ENCODE peak calls at places on chromosomes 6 and 20, in five cellular contexts. N is fibroblast of lung; L is dorsolateral prefrontal cortex; C is CD4-positive, CD25-positive, alpha-beta regulatory T cell; Z is H9. J is an unnamed sample.

GRCh38 chr6:153117986-153118886 is 12.8 kb downstream of the RGS17 start:
- DNase-seq in L (no peak), N (peak), C (peak), Z (no peak), J (peak)

GRCh38 chr6:116561377-116562018 is 7.9 kb downstream of the CALHM4 start:
- DNase-seq in Z (peak), C (peak), N (peak), L (peak), J (peak)

GRCh38 chr20:59149678-59150504 is 13.7 kb upstream of the ZNF831 start:
- DNase-seq in N (no peak), Z (no peak), L (no peak), C (peak), J (no peak)

GRCh38 chr20:57655812-57656161 is 35.6 kb upstream of the ZBP1 start:
- DNase-seq in C (no peak), N (no peak), L (peak), Z (no peak), J (no peak)

GRCh38 chr20:57437672-57438330 is 46.6 kb downstream of the RBM38 start:
- DNase-seq in C (no peak), L (no peak), N (no peak), Z (no peak), J (no peak)

GRCh38 chr6:166624275-166624674 is 2.8 kb downstream of the RPS6KA2 start:
- DNase-seq in L (no peak), Z (no peak), C (no peak), N (peak), J (peak)

GRCh38 chr6:152277826-152278247 is 359.3 kb downstream of the SYNE1 start:
- DNase-seq in N (no peak), C (no peak), L (no peak), Z (no peak), J (no peak)

GRCh38 chr6:153958860-153959259 is 80.2 kb upstream of the OPRM1 start:
- DNase-seq in L (no peak), C (no peak), Z (peak), N (no peak), J (no peak)

GRCh38 chr20:50535162-50535561 is 25.0 kb downstream of the PTPN1 start:
- DNase-seq in Z (no peak), L (no peak), N (no peak), C (no peak), J (no peak)

GRCh38 chr6:43870660-43871061 is 100.7 kb downstream of the VEGFA start:
- DNase-seq in Z (no peak), C (no peak), L (no peak), N (no peak), J (no peak)

GRCh38 chr20:49583669-49584417 is 15.9 kb upstream of the PTGIS start:
- DNase-seq in L (no peak), C (no peak), N (peak), Z (no peak), J (no peak)

GRCh38 chr6:27312146-27312949 is at the start of gene POM121L2:
- DNase-seq in C (peak), Z (peak), N (peak), L (no peak), J (no peak)

GRCh38 chr20:18851556-18852098 is 38.0 kb downstream of the SCP2D1 start:
- DNase-seq in C (no peak), N (no peak), L (no peak), Z (no peak), J (no peak)

GRCh38 chr6:83430606-83431544 is at the start of gene ME1:
- DNase-seq in N (peak), L (peak), Z (peak), C (no peak), J (peak)

GRCh38 chr6:156416392-156416791 is 360.8 kb upstream of the ARID1B start:
- DNase-seq in L (no peak), Z (no peak), C (no peak), N (peak), J (no peak)

GRCh38 chr6:66605971-66606370 is 898.9 kb upstream of the EYS start:
- DNase-seq in C (no peak), Z (no peak), N (peak), L (no peak), J (no peak)

GRCh38 chr20:57092112-57092899 is 174.1 kb downstream of the BMP7 start:
- DNase-seq in L (peak), N (peak), Z (peak), C (peak), J (no peak)

GRCh38 chr6:38273325-38273724 is 366.4 kb downstream of the BTBD9 start:
- DNase-seq in N (no peak), L (no peak), C (no peak), Z (no peak), J (no peak)

GRCh38 chr20:1489764-1490436 is 1.3 kb downstream of the SIRPB2 start:
- DNase-seq in Z (no peak), L (no peak), N (peak), C (no peak), J (no peak)

GRCh38 chr20:32702706-32703425 is 29.1 kb upstream of the C20orf203 start:
- DNase-seq in N (no peak), C (no peak), L (no peak), Z (no peak), J (no peak)

GRCh38 chr20:60500038-60500701 is 541.9 kb downstream of the CDH26 start:
- DNase-seq in Z (no peak), L (no peak), N (no peak), C (no peak), J (no peak)

GRCh38 chr6:136956590-136957573 is 34.8 kb downstream of the SLC35D3 start:
- DNase-seq in N (no peak), C (peak), L (no peak), Z (peak), J (no peak)

GRCh38 chr6:138776659-138777058 is 3.1 kb downstream of the CCDC28A start:
- DNase-seq in N (no peak), L (no peak), C (no peak), Z (no peak), J (no peak)

GRCh38 chr6:75230484-75231325 is 12.9 kb downstream of the COX7A2 start:
- DNase-seq in N (peak), C (no peak), L (no peak), Z (no peak), J (no peak)

GRCh38 chr6:117908246-117909107 is 1.4 kb downstream of the SLC35F1 start:
- DNase-seq in Z (peak), C (no peak), N (no peak), L (peak), J (no peak)

GRCh38 chr6:90709597-90709996 is 122.7 kb upstream of the MAP3K7 start:
- DNase-seq in N (no peak), C (no peak), Z (no peak), L (no peak), J (no peak)

GRCh38 chr6:91434135-91434534 is 847.3 kb upstream of the MAP3K7 start:
- DNase-seq in Z (no peak), L (no peak), C (no peak), N (peak), J (no peak)

GRCh38 chr6:95815389-95816056 is 200.3 kb upstream of the FUT9 start:
- DNase-seq in L (no peak), Z (no peak), C (no peak), N (no peak), J (no peak)

GRCh38 chr20:39778847-39779641 is 816.9 kb downstream of the DHX35 start:
- DNase-seq in C (no peak), L (no peak), N (peak), Z (no peak), J (no peak)

GRCh38 chr20:37336369-37337207 is 9.4 kb upstream of the SRC start:
- DNase-seq in L (no peak), N (no peak), Z (peak), C (peak), J (no peak)

GRCh38 chr20:2150660-2151059 is 49.0 kb downstream of the STK35 start:
- DNase-seq in C (no peak), Z (no peak), N (no peak), L (no peak), J (no peak)

GRCh38 chr6:111263837-111264236 is 176.5 kb downstream of the SLC16A10 start:
- DNase-seq in L (no peak), N (peak), Z (no peak), C (no peak), J (no peak)

GRCh38 chr20:10080554-10080953 is 45.8 kb downstream of the ANKEF1 start:
- DNase-seq in C (no peak), L (no peak), N (no peak), Z (no peak), J (no peak)

GRCh38 chr20:39916236-39916635 is 772.8 kb downstream of the MAFB start:
- DNase-seq in C (no peak), Z (no peak), N (no peak), L (no peak), J (no peak)

GRCh38 chr20:31720486-31721407 is 1.9 kb downstream of the BCL2L1 start:
- DNase-seq in L (no peak), Z (no peak), N (no peak), C (peak), J (no peak)

GRCh38 chr6:40054186-40054585 is 119.9 kb upstream of the MOCS1 start:
- DNase-seq in C (no peak), N (no peak), Z (no peak), L (no peak), J (no peak)

GRCh38 chr6:104940881-104941693 is 15.8 kb upstream of the LIN28B start:
- DNase-seq in L (no peak), N (peak), Z (peak), C (peak), J (no peak)

GRCh38 chr6:168641455-168641854 is 200.5 kb downstream of the SMOC2 start:
- DNase-seq in L (no peak), C (no peak), N (no peak), Z (no peak), J (no peak)

GRCh38 chr6:30061766-30062458 is 847 bp downstream of the POLR1H start:
- DNase-seq in L (no peak), Z (no peak), C (peak), N (peak), J (no peak)
- H3K27ac ChIP-seq in L (no peak), Z (no peak), C (peak), N (peak), J (peak)

GRCh38 chr6:16523550-16524379 is 237.5 kb downstream of the ATXN1 start:
- DNase-seq in L (no peak), C (no peak), Z (no peak), N (peak), J (no peak)
- H3K27ac ChIP-seq in L (no peak), C (no peak), Z (no peak), N (peak), J (no peak)

GRCh38 chr20:23995905-23996666 is 7.5 kb upstream of the GGTLC1 start:
- DNase-seq in N (peak), C (peak), Z (no peak), L (no peak), J (no peak)
- H3K27ac ChIP-seq in N (no peak), C (no peak), Z (no peak), L (no peak), J (no peak)

DNA sequence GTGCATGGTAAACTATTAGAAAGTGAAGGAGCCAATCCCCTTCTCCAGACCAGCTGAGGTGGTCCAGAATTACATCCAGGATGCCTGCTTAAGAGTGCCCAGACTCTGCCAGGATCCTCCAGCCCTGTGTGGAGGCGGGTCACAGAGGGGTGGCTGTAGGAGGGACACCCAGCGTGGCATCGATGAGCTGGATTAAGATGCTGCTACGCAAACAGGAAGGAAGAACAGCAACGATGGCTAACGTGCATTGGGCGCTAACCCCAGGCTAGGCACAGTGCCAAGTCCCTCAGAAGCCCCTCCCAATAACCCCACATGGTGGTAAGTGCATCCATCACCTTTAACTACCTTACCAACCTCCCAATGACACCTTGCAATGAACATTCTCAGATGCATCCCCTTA is 63.9 kb upstream of the MRPS10 start:
- DNase-seq in C (peak), L (no peak), N (no peak), Z (no peak), J (no peak)
- H3K27ac ChIP-seq in C (no peak), L (no peak), N (no peak), Z (no peak), J (peak)

GRCh38 chr6:72696055-72696454 is 74.2 kb downstream of the KCNQ5 start:
- DNase-seq in L (no peak), N (no peak), C (no peak), Z (no peak), J (no peak)
- H3K27ac ChIP-seq in L (no peak), N (no peak), C (no peak), Z (no peak), J (no peak)

DNA sequence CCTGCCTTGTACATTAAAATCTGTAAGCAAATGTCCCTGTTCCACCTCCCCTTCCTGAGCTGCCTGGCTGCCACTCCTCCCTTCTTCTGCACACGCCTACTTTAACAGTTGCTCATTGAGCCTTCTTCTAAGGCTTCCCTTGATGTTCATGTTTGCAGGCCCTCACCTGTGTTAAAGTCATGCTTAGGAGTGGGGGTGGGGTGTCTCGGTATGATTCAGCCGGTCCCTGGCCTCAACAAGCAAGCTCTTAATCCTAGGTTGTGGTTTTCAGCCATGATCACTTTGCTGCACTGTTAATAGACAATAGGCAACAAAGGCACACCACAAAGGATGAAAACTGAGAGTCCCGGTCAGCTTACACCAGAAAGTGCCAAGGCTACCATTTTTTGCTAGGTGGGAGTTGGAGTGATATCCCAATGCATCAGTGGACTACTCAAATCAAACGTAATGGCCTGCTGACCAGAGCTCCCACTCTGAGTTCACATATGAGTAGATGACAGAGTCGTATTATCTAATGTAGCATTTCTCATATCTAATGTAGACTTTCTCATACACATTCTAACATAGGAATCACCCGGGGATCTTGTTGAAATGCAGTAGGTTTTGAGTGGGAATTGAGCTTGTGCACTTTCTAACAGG is 38.2 kb upstream of the FUCA2 start:
- DNase-seq in Z (no peak), L (no peak), N (no peak), C (peak), J (peak)
- H3K27ac ChIP-seq in Z (no peak), L (no peak), N (no peak), C (peak), J (peak)

DNA sequence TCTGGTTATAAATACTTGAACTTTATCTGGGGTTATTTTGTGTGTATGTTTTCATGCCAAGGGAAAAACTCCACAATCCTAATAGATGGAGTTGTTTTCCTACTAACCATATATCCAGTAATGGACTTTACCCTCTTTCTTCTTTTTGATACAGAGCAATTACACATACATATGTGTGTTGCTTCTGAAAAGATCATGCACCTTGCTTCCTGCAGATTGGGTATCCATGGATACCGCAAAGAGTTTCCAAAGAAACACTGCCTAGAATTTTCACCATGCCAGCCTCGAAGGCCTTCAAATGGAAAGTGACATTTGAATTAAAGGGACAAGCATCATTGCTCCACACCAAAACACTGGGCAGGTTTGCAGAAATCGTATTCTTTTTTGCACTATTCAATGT is 26.8 kb downstream of the HDDC2 start:
- DNase-seq in C (no peak), Z (no peak), N (no peak), L (no peak), J (no peak)
- H3K27ac ChIP-seq in C (no peak), Z (no peak), N (no peak), L (no peak), J (peak)

GRCh38 chr6:134190883-134191282 is 127.0 kb downstream of the SGK1 start:
- DNase-seq in L (no peak), Z (no peak), C (no peak), N (no peak), J (no peak)

GRCh38 chr6:134195985-134196384 is 121.9 kb downstream of the SGK1 start:
- DNase-seq in Z (no peak), C (no peak), L (no peak), N (no peak), J (no peak)

GRCh38 chr6:134195164-134195906 is 122.6 kb downstream of the SGK1 start:
- DNase-seq in C (no peak), L (no peak), Z (no peak), N (peak), J (no peak)

GRCh38 chr6:134196568-134197301 is 121.2 kb downstream of the SGK1 start:
- DNase-seq in Z (no peak), N (no peak), C (peak), L (no peak), J (no peak)

DNA sequence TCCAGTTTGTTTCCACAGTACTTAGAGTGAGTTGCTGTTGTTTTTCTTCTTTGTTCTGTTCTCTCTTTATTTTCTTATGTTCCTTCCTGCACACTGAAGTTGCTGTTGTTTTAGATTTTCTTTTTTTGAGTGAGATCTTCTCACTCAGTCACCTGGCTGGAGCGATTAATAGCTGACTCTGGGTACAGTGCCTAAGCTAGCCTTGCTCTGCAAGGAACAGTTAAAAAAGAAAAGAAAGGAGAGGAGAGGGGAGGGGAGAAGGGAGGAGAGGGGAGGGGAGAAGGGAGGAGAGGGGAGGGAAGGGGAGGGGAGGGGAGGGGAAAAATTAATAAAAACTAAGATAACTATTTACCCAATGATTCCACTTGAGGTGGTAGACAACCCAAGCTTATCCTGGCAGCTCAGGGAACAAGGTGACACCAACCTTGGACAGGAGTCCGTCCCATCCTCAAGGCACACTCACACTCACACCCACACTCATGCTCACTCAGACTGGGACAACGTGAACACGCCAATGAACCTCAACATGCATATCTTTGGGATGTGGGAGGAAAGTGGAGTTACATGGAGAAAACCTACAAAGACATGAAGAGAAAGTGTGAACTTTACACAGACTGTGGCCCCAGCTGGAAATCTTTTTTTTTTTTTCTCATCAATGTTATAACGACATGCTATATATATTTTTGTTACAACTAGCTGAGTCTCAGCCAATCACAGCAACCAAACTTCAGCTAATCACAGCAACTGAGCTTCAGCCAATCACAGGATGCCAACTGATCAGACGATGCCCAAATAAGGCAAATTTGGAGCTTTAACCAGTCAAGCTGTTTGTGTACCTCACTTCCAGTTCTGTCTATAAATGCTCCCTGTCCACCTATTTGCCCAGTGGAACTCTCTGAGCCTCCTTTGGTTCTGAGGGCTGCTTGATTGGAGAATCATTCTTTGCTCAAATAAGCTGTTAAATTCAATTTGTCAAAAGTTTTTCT is 124.1 kb downstream of the SGK1 start:
- DNase-seq in C (no peak), L (no peak), N (no peak), Z (no peak), J (no peak)
- H3K27ac ChIP-seq in C (no peak), L (no peak), N (no peak), Z (no peak), J (no peak)

GRCh38 chr6:164926686-164927085 is 382.7 kb downstream of the C6orf118 start:
- DNase-seq in N (no peak), C (no peak), Z (no peak), L (no peak), J (no peak)

GRCh38 chr6:164928366-164929154 is 380.8 kb downstream of the C6orf118 start:
- DNase-seq in L (no peak), N (no peak), Z (no peak), C (no peak), J (no peak)

GRCh38 chr6:164928041-164928321 is 381.4 kb downstream of the C6orf118 start:
- DNase-seq in L (no peak), C (no peak), Z (no peak), N (no peak), J (no peak)

GRCh38 chr6:164927288-164928040 is 381.9 kb downstream of the C6orf118 start:
- DNase-seq in N (peak), L (peak), Z (peak), C (peak), J (no peak)

GRCh38 chr6:164929155-164929977 is 380.0 kb downstream of the C6orf118 start:
- DNase-seq in N (no peak), C (no peak), L (no peak), Z (no peak), J (no peak)
- H3K27ac ChIP-seq in N (no peak), C (no peak), L (peak), Z (no peak), J (no peak)